ENCODE peak calls at places on chromosomes 7 and 10, in six cellular contexts. J, H, K, W, V and Z are unnamed samples.

GRCh38 chr10:22103701-22104100 is 100.2 kb upstream of the DNAJC1 start:
- DNase-seq in J (no peak), H (no peak), K (no peak), W (no peak), V (peak; percentile 6), Z (no peak)

GRCh38 chr7:131021460-131021859 is 287.5 kb upstream of the KLF14 start:
- DNase-seq in J (no peak), H (no peak), K (no peak), W (peak; percentile 60), V (no peak), Z (no peak)

GRCh38 chr10:79038104-79038840 is 30.5 kb upstream of the ZMIZ1 start:
- DNase-seq in J (no peak), H (no peak), K (no peak), W (no peak), V (no peak), Z (no peak)

GRCh38 chr7:155001756-155002410 is 1.0 kb downstream of the PAXIP1 start:
- DNase-seq in J (no peak), H (no peak), K (no peak), W (no peak), V (no peak), Z (peak; percentile 23)

GRCh38 chr7:30922596-30922995 is 10.9 kb downstream of the AQP1 start:
- DNase-seq in J (no peak), H (no peak), K (no peak), W (peak; percentile 30), V (no peak), Z (no peak)

GRCh38 chr7:3673524-3673923 is 372.5 kb downstream of the SDK1 start:
- DNase-seq in J (no peak), H (peak; percentile 37), K (peak; percentile 10), W (peak; percentile 76), V (no peak), Z (no peak)

GRCh38 chr10:103759100-103759781 is 96.1 kb downstream of the SH3PXD2A start:
- DNase-seq in J (peak; percentile 69), H (no peak), K (no peak), W (no peak), V (peak; percentile 83), Z (peak; percentile 71)

GRCh38 chr7:131745645-131746248 is 189.3 kb upstream of the PODXL start:
- DNase-seq in J (no peak), H (peak; percentile 54), K (peak; percentile 46), W (no peak), V (no peak), Z (no peak)

GRCh38 chr7:120725376-120726039 is 132.4 kb downstream of the TSPAN12 start:
- DNase-seq in J (peak; percentile 2), H (no peak), K (peak; percentile 63), W (no peak), V (no peak), Z (peak; percentile 37)

GRCh38 chr10:30902621-30903396 is 128.9 kb downstream of the ZNF438 start:
- DNase-seq in J (no peak), H (no peak), K (no peak), W (no peak), V (no peak), Z (no peak)

GRCh38 chr7:116777613-116778380 is 84.6 kb upstream of the CAPZA2 start:
- DNase-seq in J (no peak), H (no peak), K (peak; percentile 64), W (no peak), V (no peak), Z (no peak)

GRCh38 chr10:127145173-127145572 is 51.2 kb downstream of the INSYN2A start:
- DNase-seq in J (no peak), H (no peak), K (no peak), W (no peak), V (no peak), Z (peak; percentile 39)

GRCh38 chr10:124592736-124593430 is 131.3 kb downstream of the LHPP start:
- DNase-seq in J (no peak), H (no peak), K (no peak), W (no peak), V (no peak), Z (no peak)

GRCh38 chr10:34047389-34047788 is 712.9 kb upstream of the NRP1 start:
- DNase-seq in J (no peak), H (no peak), K (no peak), W (no peak), V (no peak), Z (no peak)

GRCh38 chr7:28418311-28418710 is 6.0 kb downstream of the CREB5 start:
- DNase-seq in J (no peak), H (no peak), K (no peak), W (no peak), V (no peak), Z (no peak)

GRCh38 chr10:9828110-9828509 is 1189.6 kb upstream of the CELF2 start:
- DNase-seq in J (no peak), H (no peak), K (no peak), W (no peak), V (no peak), Z (no peak)